ENCODE peak calls at places on chromosomes 6 and 20, in five cellular contexts. J, D, H, M and O are unnamed samples.

GRCh38 chr20:43389839-43390626 is 67.7 kb upstream of the SRSF6 start:
- DNase-seq in J (no peak), D (no peak), H (no peak), M (peak), O (no peak)

GRCh38 chr20:24485981-24486380 is 16.6 kb downstream of the SYNDIG1 start:
- DNase-seq in J (no peak), D (no peak), H (no peak), M (no peak), O (no peak)

GRCh38 chr6:95203153-95203754 is 374.1 kb upstream of the MANEA start:
- DNase-seq in J (peak), D (peak), H (peak), M (peak), O (peak)

GRCh38 chr20:14657231-14657630 is 319.8 kb upstream of the FLRT3 start:
- DNase-seq in J (no peak), D (no peak), H (no peak), M (no peak), O (no peak)

GRCh38 chr6:11356404-11357155 is 124.1 kb upstream of the NEDD9 start:
- DNase-seq in J (no peak), D (no peak), H (no peak), M (no peak), O (no peak)

GRCh38 chr6:44131880-44132279 is 4.5 kb downstream of the TMEM63B start:
- DNase-seq in J (no peak), D (peak), H (no peak), M (no peak), O (no peak)

GRCh38 chr6:113361014-113361645 is 496.0 kb upstream of the MARCKS start:
- DNase-seq in J (no peak), D (no peak), H (no peak), M (no peak), O (peak)

GRCh38 chr20:37256286-37256685 is 5.3 kb downstream of the GHRH start:
- DNase-seq in J (no peak), D (no peak), H (no peak), M (no peak), O (no peak)

GRCh38 chr6:101776919-101777350 is 383.4 kb downstream of the GRIK2 start:
- DNase-seq in J (no peak), D (no peak), H (no peak), M (no peak), O (no peak)

GRCh38 chr6:114087496-114087895 is 116.5 kb upstream of the HDAC2 start:
- DNase-seq in J (no peak), D (no peak), H (no peak), M (no peak), O (no peak)

GRCh38 chr6:70363741-70364493 is 49.4 kb upstream of the FAM135A start:
- DNase-seq in J (no peak), D (no peak), H (no peak), M (no peak), O (no peak)

GRCh38 chr6:16305246-16305725 is 66.9 kb downstream of the GMPR start:
- DNase-seq in J (no peak), D (no peak), H (no peak), M (no peak), O (no peak)

GRCh38 chr20:846894-847278 is 13.4 kb downstream of the FAM110A start:
- DNase-seq in J (no peak), D (no peak), H (no peak), M (no peak), O (no peak)

GRCh38 chr6:97009781-97010492 is 85.4 kb downstream of the KLHL32 start:
- DNase-seq in J (no peak), D (no peak), H (no peak), M (no peak), O (no peak)

GRCh38 chr6:108107102-108107501 is 32.6 kb upstream of the OSTM1 start:
- DNase-seq in J (no peak), D (no peak), H (no peak), M (no peak), O (no peak)

GRCh38 chr20:32678948-32679347 is 5.2 kb upstream of the C20orf203 start:
- DNase-seq in J (no peak), D (no peak), H (peak), M (no peak), O (no peak)

GRCh38 chr6:33416386-33417126 is 1.4 kb downstream of the CUTA start:
- DNase-seq in J (no peak), D (no peak), H (no peak), M (no peak), O (no peak)

GRCh38 chr20:41095110-41095969 is 42.0 kb upstream of the PLCG1 start:
- DNase-seq in J (peak), D (peak), H (no peak), M (peak), O (peak)

GRCh38 chr6:10418862-10419748 is 4.2 kb upstream of the TFAP2A start:
- DNase-seq in J (no peak), D (no peak), H (no peak), M (peak), O (peak)

GRCh38 chr20:23637282-23638221 is at the start of gene CST3:
- DNase-seq in J (peak), D (peak), H (peak), M (peak), O (peak)

GRCh38 chr6:64230530-64230929 is 594.9 kb downstream of the PHF3 start:
- DNase-seq in J (no peak), D (no peak), H (no peak), M (no peak), O (no peak)